ENCODE peak calls at places on chromosomes 2 and 18, in four cellular contexts. W, Z, I and P are unnamed samples.

GRCh38 chr2:27901219-27901618 is 10.7 kb downstream of the BABAM2 start:
- DNase-seq in I (no peak), Z (no peak), W (no peak), P (no peak)

GRCh38 chr2:200585730-200586643 is at the start of gene AOX1:
- DNase-seq in W (no peak), I (peak; percentile 30), Z (no peak), P (peak; percentile 42)

GRCh38 chr2:240705204-240705781 is 13.6 kb downstream of the AQP12A start:
- DNase-seq in I (no peak), Z (no peak), W (no peak), P (no peak)

GRCh38 chr2:227504700-227505099 is 32.7 kb downstream of the AGFG1 start:
- DNase-seq in I (no peak), W (no peak), Z (no peak), P (no peak)

GRCh38 chr2:96888082-96889011 is 18.5 kb upstream of the SEMA4C start:
- DNase-seq in W (peak; percentile 95), Z (no peak), I (no peak), P (peak; percentile 93)

GRCh38 chr2:154433010-154433409 is 265.5 kb upstream of the KCNJ3 start:
- DNase-seq in I (no peak), W (no peak), Z (no peak), P (peak; percentile 1)

GRCh38 chr2:233988581-233988980 is 61.9 kb upstream of the SPP2 start:
- DNase-seq in W (no peak), Z (no peak), I (no peak), P (no peak)

GRCh38 chr2:73821227-73821626 is 7.5 kb upstream of the STAMBP start:
- DNase-seq in W (no peak), Z (no peak), I (peak; percentile 38), P (no peak)

GRCh38 chr2:188042412-188042811 is 249.3 kb upstream of the GULP1 start:
- DNase-seq in Z (no peak), W (peak; percentile 41), I (no peak), P (peak; percentile 58)

GRCh38 chr2:240462073-240462703 is 26.7 kb downstream of the GPC1 start:
- DNase-seq in I (no peak), W (no peak), Z (no peak), P (no peak)

GRCh38 chr2:144518744-144519596 is 949 bp downstream of the ZEB2 start:
- DNase-seq in Z (no peak), W (no peak), I (no peak), P (no peak)

DNA sequence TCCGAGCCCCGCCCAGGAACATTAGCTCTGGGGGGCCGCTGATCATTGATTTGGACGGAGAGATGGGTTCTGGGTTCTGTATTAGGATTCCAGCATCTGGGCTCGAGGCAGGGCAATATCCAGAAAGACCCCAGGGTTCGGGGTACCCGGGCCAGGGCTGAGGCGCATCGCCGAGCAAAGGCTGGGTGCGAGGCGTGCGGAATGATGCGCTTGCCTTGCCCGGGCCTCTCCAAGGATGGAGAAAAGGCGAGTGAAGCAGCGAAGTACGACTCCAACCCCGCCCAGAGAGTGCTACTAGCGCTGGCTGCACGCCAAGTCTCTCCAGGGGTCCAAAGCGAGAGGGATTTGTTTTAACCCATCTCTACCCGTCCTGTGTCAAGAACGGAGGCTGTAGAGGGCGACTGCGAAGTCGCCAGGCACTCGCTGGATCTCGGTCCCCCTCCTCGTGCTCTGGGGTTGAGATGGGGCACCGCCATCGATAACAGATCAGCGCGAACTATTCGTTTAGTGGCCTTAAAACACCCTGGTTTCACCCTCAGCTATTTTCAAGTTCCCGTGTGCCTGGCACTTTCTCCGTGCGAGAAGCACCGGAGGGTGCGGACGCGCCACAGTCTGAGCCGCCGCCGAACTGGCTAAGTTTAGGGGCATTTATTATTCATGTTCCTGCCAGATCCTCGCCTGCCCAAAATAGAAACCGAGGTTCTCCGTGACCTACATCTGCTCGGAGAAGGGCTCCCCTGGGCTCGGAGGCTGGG is 1.9 kb downstream of the ADCYAP1 start:
- DNase-seq in I (no peak), Z (no peak), W (no peak), P (no peak)
- H3K4me3 ChIP-seq in I (no peak overlapping the region), Z (no peak overlapping the region), W (peak overlapping the region; percentile 42), P (no peak overlapping the region)

DNA sequence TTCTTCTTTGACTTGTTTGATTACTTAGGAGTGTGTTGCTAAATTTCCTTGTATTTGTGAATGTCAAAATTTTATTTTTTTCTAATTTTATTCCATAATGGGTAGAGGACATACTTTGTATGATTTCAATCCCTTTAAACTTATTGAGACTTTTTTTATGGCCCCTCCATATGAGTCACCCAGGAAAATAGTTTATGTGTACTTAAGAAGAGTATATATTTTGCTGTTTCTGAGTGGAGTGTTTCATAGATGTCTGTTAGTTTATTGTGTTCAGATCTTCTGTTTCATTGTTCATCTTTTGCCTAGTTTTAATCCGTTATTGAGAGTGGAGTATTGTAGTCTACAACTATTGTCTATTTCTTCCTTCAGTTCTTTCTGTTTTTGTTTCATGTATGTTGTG is 81.9 kb downstream of the EPB41L5 start:
- DNase-seq in Z (no peak), I (no peak), W (peak; percentile 50), P (no peak)
- H3K4me3 ChIP-seq in Z (no peak overlapping the region), I (no peak overlapping the region), W (no peak overlapping the region), P (no peak overlapping the region)

GRCh38 chr2:143255899-143256298 is 126.7 kb downstream of the ARHGAP15 start:
- DNase-seq in W (no peak), I (peak; percentile 32), Z (no peak), P (no peak)
- H3K4me3 ChIP-seq in W (no peak overlapping the region), I (no peak overlapping the region), Z (no peak overlapping the region), P (no peak overlapping the region)

GRCh38 chr2:165239230-165239629 is at the start of gene SCN2A:
- DNase-seq in I (peak; percentile 20), Z (peak; percentile 8), W (peak; percentile 67), P (peak; percentile 81)
- H3K4me3 ChIP-seq in I (no peak within 1 kb of the TSS), Z (no peak within 1 kb of the TSS), W (no peak within 1 kb of the TSS), P (no peak within 1 kb of the TSS)

GRCh38 chr2:219183151-219183757 is 5.2 kb downstream of the RETREG2 start:
- DNase-seq in I (no peak), Z (no peak), W (no peak), P (no peak)
- H3K4me3 ChIP-seq in I (no peak overlapping the region), Z (no peak overlapping the region), W (no peak overlapping the region), P (no peak overlapping the region)

GRCh38 chr2:119941981-119942513 is 70.8 kb upstream of the EPB41L5 start:
- DNase-seq in W (no peak), I (no peak), Z (no peak), P (no peak)
- H3K4me3 ChIP-seq in W (no peak overlapping the region), I (no peak overlapping the region), Z (no peak overlapping the region), P (no peak overlapping the region)

GRCh38 chr2:12715878-12716249 is 872 bp upstream of the TRIB2 start:
- DNase-seq in I (peak; percentile 36), W (peak; percentile 89), Z (peak; percentile 74), P (peak; percentile 88)

GRCh38 chr2:12716250-12717190 is at the start of gene TRIB2:
- DNase-seq in I (peak; percentile 91), W (peak; percentile 82), Z (peak; percentile 94), P (peak; percentile 82)

GRCh38 chr2:12717191-12717987 is 653 bp downstream of the TRIB2 start:
- DNase-seq in W (peak; percentile 74), Z (peak; percentile 57), I (peak; percentile 75), P (peak; percentile 57)

GRCh38 chr2:12714391-12715221 is 2.1 kb upstream of the TRIB2 start:
- DNase-seq in W (peak; percentile 96), I (no peak), Z (no peak), P (peak; percentile 74)

DNA sequence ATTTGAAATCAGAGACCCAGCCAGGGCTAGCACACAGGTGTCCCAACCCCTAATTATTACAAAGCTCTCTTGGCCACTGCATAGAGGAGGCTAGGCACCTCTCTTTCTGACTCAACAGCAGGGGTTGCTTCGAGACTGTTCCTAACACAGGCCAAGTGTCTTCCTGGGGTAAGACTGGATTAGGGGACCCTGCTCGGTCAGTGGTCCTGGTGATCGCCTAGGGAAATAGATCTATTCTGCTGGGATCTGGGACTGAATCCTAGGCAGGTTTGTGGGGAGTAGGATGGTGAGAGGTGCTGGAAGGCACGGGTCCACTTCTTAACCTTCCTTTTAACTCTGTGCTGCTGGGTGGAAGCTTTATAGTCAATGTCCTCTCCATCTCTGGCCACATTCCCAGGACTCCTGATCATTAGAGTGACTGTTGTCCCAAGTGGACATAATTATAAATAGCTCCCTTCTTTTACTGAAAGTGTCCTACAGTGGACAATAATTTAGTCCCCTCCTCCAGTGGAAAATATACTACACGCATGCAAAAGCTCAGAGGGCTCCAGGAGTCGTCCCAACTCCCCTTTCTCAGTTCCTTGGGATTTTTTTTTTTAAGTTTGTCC is 1.4 kb upstream of the TRIB2 start:
- DNase-seq in Z (no peak), I (no peak), W (no peak), P (peak; percentile 5)
- H3K4me3 ChIP-seq in Z (peak overlapping the region; percentile 64), I (no peak overlapping the region), W (peak overlapping the region; percentile 78), P (no peak overlapping the region)

DNA sequence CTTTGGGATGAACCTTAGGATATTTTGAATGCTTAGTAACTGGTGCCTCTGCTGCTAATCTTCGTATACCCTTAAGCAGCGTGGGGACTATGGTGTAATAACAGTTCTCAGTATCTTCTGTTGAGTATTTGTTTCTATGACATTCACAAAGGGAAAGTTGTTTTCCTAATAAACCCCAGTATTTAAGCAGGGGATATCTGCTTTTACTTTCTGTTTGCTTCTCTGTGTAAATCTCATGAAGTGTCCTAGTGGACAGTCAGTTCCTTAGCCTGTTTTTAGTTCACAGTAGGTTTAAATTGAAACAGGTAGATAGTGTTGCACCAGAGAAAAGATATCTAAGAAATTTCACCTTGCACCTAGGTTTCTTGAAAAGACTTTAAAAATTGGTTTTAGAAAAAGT is 14.9 kb downstream of the KIAA1328 start:
- DNase-seq in W (no peak), I (no peak), Z (no peak), P (no peak)
- H3K4me3 ChIP-seq in W (no peak overlapping the region), I (no peak overlapping the region), Z (no peak overlapping the region), P (no peak overlapping the region)

DNA sequence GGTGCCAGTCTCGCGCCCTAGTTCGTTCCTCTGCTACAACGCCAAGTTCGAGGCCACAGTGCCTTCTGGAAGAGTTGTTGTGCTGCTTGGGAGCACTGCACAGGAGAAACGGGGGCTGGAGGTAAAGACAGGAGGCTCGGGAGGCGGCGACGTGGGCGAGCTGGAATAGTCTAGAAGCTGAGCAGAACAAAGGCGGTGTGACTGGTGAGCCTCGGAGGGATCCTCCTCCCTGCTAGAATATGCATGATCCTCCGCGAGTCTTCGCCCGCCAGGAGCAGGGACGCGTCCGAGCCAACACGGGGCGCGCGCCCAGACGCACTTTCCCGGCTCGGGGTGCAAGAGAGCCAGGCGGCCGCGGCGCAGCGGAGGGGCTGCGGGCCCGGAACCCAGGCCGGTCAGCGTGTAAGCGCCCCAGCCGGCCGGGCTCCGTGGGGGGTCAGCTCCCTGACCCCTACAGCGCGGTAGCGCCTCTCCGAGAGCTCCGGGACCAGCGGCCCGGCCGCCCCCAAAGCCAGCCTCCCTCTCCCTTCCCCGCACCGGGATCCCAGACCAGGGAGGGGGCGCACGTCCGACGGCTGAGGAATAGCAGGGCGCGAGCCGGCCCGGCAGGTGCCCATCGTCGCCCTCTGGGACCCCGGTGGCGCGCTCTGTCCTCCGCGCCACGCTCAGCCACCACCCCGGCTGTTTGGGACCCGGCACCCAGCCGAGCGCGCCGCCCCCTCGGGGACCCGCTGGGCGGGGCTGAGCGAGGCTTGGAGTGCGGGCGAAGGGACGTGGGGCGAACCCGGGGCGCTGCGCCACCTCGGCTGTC is 62.4 kb downstream of the GNAL start:
- DNase-seq in I (no peak), W (no peak), Z (no peak), P (peak; percentile 27)
- H3K4me3 ChIP-seq in I (no peak overlapping the region), W (no peak overlapping the region), Z (no peak overlapping the region), P (peak overlapping the region; percentile 19)